ENCODE peak calls at places on chromosome 12, in seven cellular contexts. Q, H, E, A, L, Y and O are unnamed samples.

GRCh38 chr12:43115441-43116160 is 436.4 kb downstream of the ADAMTS20 start:
- DNase-seq in Q (no peak), H (no peak), E (no peak), A (no peak), L (no peak), Y (no peak), O (no peak)

GRCh38 chr12:89552376-89552775 is 26.5 kb upstream of the POC1B start:
- DNase-seq in Q (no peak), H (no peak), E (peak; percentile 36), A (no peak), L (no peak), Y (no peak), O (no peak)

GRCh38 chr12:49909826-49910225 is 6.1 kb upstream of the FAIM2 start:
- DNase-seq in Q (no peak), H (no peak), E (peak; percentile 14), A (no peak), L (peak; percentile 39), Y (no peak), O (no peak)

GRCh38 chr12:50302686-50303085 is 19.4 kb upstream of the LIMA1 start:
- DNase-seq in Q (no peak), H (no peak), E (peak; percentile 87), A (no peak), L (no peak), Y (no peak), O (no peak)

GRCh38 chr12:21169878-21170472 is 39.0 kb downstream of the SLCO1B1 start:
- DNase-seq in Q (no peak), H (no peak), E (peak; percentile 54), A (no peak), L (peak; percentile 15), Y (no peak), O (peak; percentile 31)

GRCh38 chr12:75554556-75554880 is 43.1 kb upstream of the KRR1 start:
- DNase-seq in Q (no peak), H (no peak), E (no peak), A (no peak), L (no peak), Y (no peak), O (no peak)

GRCh38 chr12:34404377-34405285 is 382.3 kb downstream of the ALG10 start:
- DNase-seq in Q (no peak), H (no peak), E (no peak), A (no peak), L (no peak), Y (no peak), O (no peak)

GRCh38 chr12:57522887-57523705 is 472 bp downstream of the MBD6 start:
- DNase-seq in Q (peak; percentile 50), H (no peak), E (peak; percentile 56), A (no peak), L (no peak), Y (no peak), O (peak; percentile 57)

GRCh38 chr12:54606556-54606955 is 18.1 kb upstream of the PPP1R1A start:
- DNase-seq in Q (no peak), H (no peak), E (no peak), A (no peak), L (no peak), Y (no peak), O (no peak)

GRCh38 chr12:4918950-4919660 is 9.4 kb downstream of the KCNA1 start:
- DNase-seq in Q (no peak), H (no peak), E (no peak), A (no peak), L (no peak), Y (no peak), O (no peak)

GRCh38 chr12:124030510-124030909 is 57.5 kb downstream of the ZNF664 start:
- DNase-seq in Q (no peak), H (no peak), E (peak; percentile 91), A (no peak), L (peak; percentile 18), Y (no peak), O (no peak)

GRCh38 chr12:2335517-2335916 is 282.7 kb downstream of the CACNA1C start:
- DNase-seq in Q (no peak), H (no peak), E (no peak), A (peak; percentile 6), L (no peak), Y (no peak), O (no peak)

GRCh38 chr12:119990382-119990874 is 1.4 kb downstream of the BICDL1 start:
- DNase-seq in Q (peak; percentile 32), H (no peak), E (no peak), A (no peak), L (no peak), Y (no peak), O (peak; percentile 8)

GRCh38 chr12:126534495-126534894 is 1469.3 kb downstream of the AACS start:
- DNase-seq in Q (no peak), H (no peak), E (no peak), A (no peak), L (no peak), Y (no peak), O (no peak)

GRCh38 chr12:132506328-132506727 is 16.4 kb downstream of the FBRSL1 start:
- DNase-seq in Q (no peak), H (no peak), E (no peak), A (no peak), L (no peak), Y (no peak), O (no peak)